ENCODE peak calls at places on chromosomes 6 and 20, in ten cellular contexts. M is adrenal gland, Q is kidney, E is endothelial cell of umbilical vein, P is A549, H is BJ, O is PC-3, Z is lower lobe of right lung, X is cardiac fibroblast, A is ascending aorta. L is an unnamed sample.

GRCh38 chr6:136920216-136920857 is 1.8 kb upstream of the SLC35D3 start:
- DNase-seq in Q (no peak), A (no peak), O (no peak), M (no peak), E (peak; percentile 5), X (peak; percentile 11), P (no peak), Z (no peak), H (no peak), L (no peak)

GRCh38 chr6:108587258-108588059 is 26.7 kb downstream of the FOXO3 start:
- DNase-seq in Q (no peak), E (peak; percentile 61), A (no peak), H (no peak), M (no peak), X (peak; percentile 88), Z (no peak), P (peak; percentile 18), O (peak; percentile 56), L (no peak)

GRCh38 chr6:158003910-158004695 is 22.4 kb downstream of the SYNJ2 start:
- DNase-seq in Z (peak; percentile 4), P (no peak), O (no peak), A (no peak), E (no peak), X (no peak), H (no peak), Q (no peak), M (no peak), L (no peak)

GRCh38 chr6:6007311-6008113 is 787 bp upstream of the NRN1 start:
- DNase-seq in M (no peak), O (no peak), A (no peak), X (no peak), H (no peak), Q (peak; percentile 65), P (peak; percentile 18), E (peak; percentile 50), Z (no peak), L (no peak)

GRCh38 chr6:158627168-158627939 is 17.2 kb downstream of the DYNLT1 start:
- DNase-seq in Z (no peak), A (no peak), O (no peak), Q (peak; percentile 46), P (no peak), M (peak; percentile 19), H (no peak), E (no peak), X (no peak), L (no peak)

GRCh38 chr6:167401525-167402194 is 76.8 kb downstream of the TTLL2 start:
- DNase-seq in H (no peak), E (no peak), A (no peak), Z (peak; percentile 70), P (no peak), Q (peak; percentile 66), O (no peak), M (no peak), X (no peak), L (no peak)

GRCh38 chr20:10925767-10926166 is 252.0 kb upstream of the JAG1 start:
- DNase-seq in H (no peak), Q (no peak), Z (no peak), O (peak; percentile 29), P (no peak), E (peak; percentile 77), X (peak; percentile 68), A (no peak), M (no peak), L (no peak)

GRCh38 chr20:32189691-32190607 is 17.6 kb downstream of the PLAGL2 start:
- DNase-seq in E (peak; percentile 41), P (no peak), M (peak; percentile 64), Z (peak; percentile 56), X (peak; percentile 31), Q (peak; percentile 85), O (no peak), H (no peak), A (no peak), L (no peak)

GRCh38 chr6:125183391-125183790 is 29.8 kb downstream of the TPD52L1 start:
- DNase-seq in Q (no peak), O (no peak), E (no peak), P (no peak), H (no peak), X (peak; percentile 61), A (no peak), Z (no peak), M (no peak), L (no peak)

GRCh38 chr20:44357555-44358130 is 2.1 kb downstream of the HNF4A start:
- DNase-seq in M (peak; percentile 43), Z (no peak), H (no peak), O (no peak), Q (no peak), A (no peak), E (no peak), X (no peak), P (no peak), L (no peak)

GRCh38 chr6:31272856-31273626 is 1.1 kb upstream of the HLA-C start:
- DNase-seq in O (no peak), E (no peak), Z (no peak), H (no peak), A (no peak), P (no peak), M (no peak), Q (no peak), X (no peak), L (no peak)

GRCh38 chr6:2232445-2232844 is 13.0 kb downstream of the GMDS start:
- DNase-seq in E (no peak), H (no peak), O (no peak), X (no peak), M (no peak), A (no peak), Z (no peak), Q (no peak), P (no peak), L (no peak)

GRCh38 chr6:33898771-33899170 is 95.0 kb upstream of the MLN start:
- DNase-seq in P (no peak), A (no peak), M (no peak), Q (peak; percentile 13), Z (no peak), E (no peak), H (no peak), X (no peak), O (no peak), L (no peak)

GRCh38 chr6:170575250-170575649 is 9.2 kb downstream of the PDCD2 start:
- DNase-seq in X (peak; percentile 27), O (peak; percentile 26), E (peak; percentile 6), Z (no peak), Q (no peak), M (no peak), H (no peak), P (peak; percentile 24), A (no peak), L (no peak)

GRCh38 chr6:154721460-154721859 is 11.8 kb upstream of the SCAF8 start:
- DNase-seq in Q (no peak), O (peak; percentile 85), Z (no peak), E (no peak), A (no peak), H (no peak), M (no peak), P (no peak), X (peak; percentile 39), L (no peak)

GRCh38 chr6:66210964-66211363 is 503.9 kb upstream of the EYS start:
- DNase-seq in E (no peak), H (no peak), O (peak; percentile 4), M (no peak), Z (no peak), A (no peak), Q (no peak), X (peak; percentile 0), P (no peak), L (no peak)

GRCh38 chr20:54633903-54634302 is 158.5 kb downstream of the DOK5 start:
- DNase-seq in A (no peak), Z (no peak), M (no peak), O (no peak), Q (no peak), P (no peak), H (no peak), X (no peak), E (no peak), L (no peak)

GRCh38 chr6:20426177-20427082 is 24.8 kb downstream of the E2F3 start:
- DNase-seq in X (no peak), P (no peak), A (no peak), Z (no peak), M (peak; percentile 30), Q (no peak), E (no peak), H (no peak), O (no peak), L (no peak)
- TF ChIP-seq CTCF in X (no peak), P (no peak), A (no peak), Z (no peak), M (no peak), Q (no peak), E (no peak), H (no peak), O (no peak), L (no peak)

GRCh38 chr20:57707320-57707719 is 2.5 kb downstream of the PMEPA1 start:
- DNase-seq in Z (no peak), A (no peak), X (no peak), M (no peak), Q (no peak), E (no peak), O (no peak), H (no peak), P (no peak), L (no peak)
- H3K4me3 ChIP-seq in Z (no peak overlapping the region), A (peak overlapping the region; percentile 73), X (no peak overlapping the region), M (no peak overlapping the region), Q (no peak overlapping the region), E (no peak overlapping the region), O (peak overlapping the region; percentile 93), H (no peak overlapping the region), P (peak overlapping the region; percentile 81), L (peak overlapping the region; percentile 91)

DNA sequence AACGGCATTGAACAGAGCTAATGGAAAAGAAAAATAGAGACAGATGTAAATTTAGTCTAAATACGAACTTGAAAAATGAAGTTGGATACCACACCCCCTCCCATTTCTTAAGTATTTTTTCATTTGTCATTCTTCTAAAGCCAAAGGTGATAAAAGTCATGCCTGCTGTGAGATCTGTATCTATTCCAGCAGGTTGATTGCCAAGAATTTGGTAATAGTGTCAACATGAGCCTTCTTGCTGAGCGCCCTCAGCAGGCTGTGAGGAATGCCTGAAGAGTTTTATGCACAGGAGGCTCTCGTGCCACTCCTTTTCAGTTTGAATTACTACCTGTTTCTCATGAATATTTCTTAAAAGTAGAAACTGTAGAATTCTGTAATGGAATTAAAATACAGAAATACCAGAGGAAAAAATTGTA is 165.4 kb downstream of the QKI start:
- DNase-seq in Q (no peak), P (peak; percentile 16), X (peak; percentile 22), A (no peak), M (no peak), H (no peak), Z (no peak), O (peak; percentile 57), E (peak; percentile 34), L (peak; percentile 84)
- TF ChIP-seq CTCF in Q (peak; percentile 5), P (no peak), X (no peak), A (no peak), M (no peak), H (peak; percentile 13), Z (no peak), O (peak; percentile 48), E (no peak), L (peak; percentile 75)

DNA sequence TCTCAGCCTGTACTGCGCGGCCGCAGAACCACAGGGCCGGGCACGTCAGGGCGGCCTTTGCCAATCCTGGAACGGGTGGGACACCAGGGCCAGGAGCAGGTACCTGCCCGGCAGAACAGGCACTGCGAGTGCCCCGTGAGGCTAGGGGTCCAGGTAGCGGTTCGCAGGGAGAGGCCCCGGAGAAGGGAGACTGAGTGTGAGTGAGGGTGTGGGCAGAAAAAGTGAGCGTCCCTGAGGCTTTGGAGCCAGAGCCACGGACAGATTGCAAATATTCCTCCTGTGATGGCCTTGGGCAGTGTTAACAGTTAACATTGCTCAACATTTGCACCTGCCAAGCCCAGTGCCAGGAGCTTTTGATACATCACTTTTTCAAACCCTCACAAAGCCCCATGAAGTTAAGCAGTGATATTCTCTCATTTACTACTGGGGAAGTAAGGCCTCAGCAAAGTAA is 491 bp downstream of the GNMT start:
- DNase-seq in O (no peak), P (no peak), M (peak; percentile 43), Q (no peak), Z (no peak), H (no peak), A (no peak), X (no peak), E (no peak), L (no peak)
- H3K4me3 ChIP-seq in O (peak overlapping the region; percentile 79), P (peak overlapping the region; percentile 38), M (no peak overlapping the region), Q (peak overlapping the region; percentile 48), Z (peak overlapping the region; percentile 62), H (peak overlapping the region; percentile 47), A (peak overlapping the region; percentile 58), X (peak overlapping the region; percentile 44), E (peak overlapping the region; percentile 10), L (peak overlapping the region; percentile 57)

L was measured in LNCaP clone FGC.